ENCODE peak calls at places on chromosomes 16 and 17, in six cellular contexts. D, X, B, G, A and I are unnamed samples.

GRCh38 chr16:57091990-57092785 is at the start of gene CPNE2:
- DNase-seq in D (peak; percentile 92), X (peak; percentile 72), B (peak; percentile 20), G (peak; percentile 45), A (peak; percentile 66), I (no peak)

GRCh38 chr17:48052956-48053757 is 5.0 kb downstream of the NFE2L1 start:
- DNase-seq in D (no peak), X (no peak), B (no peak), G (no peak), A (peak; percentile 48), I (no peak)

GRCh38 chr17:19542247-19542646 is 8.6 kb downstream of the SLC47A1 start:
- DNase-seq in D (no peak), X (no peak), B (no peak), G (no peak), A (no peak), I (no peak)

GRCh38 chr17:58176200-58176599 is 9.4 kb downstream of the OR4D2 start:
- DNase-seq in D (no peak), X (no peak), B (no peak), G (no peak), A (no peak), I (no peak)

GRCh38 chr16:9438991-9439390 is 347.5 kb downstream of the HAPSTR1 start:
- DNase-seq in D (no peak), X (no peak), B (no peak), G (no peak), A (no peak), I (no peak)

GRCh38 chr17:1005361-1005946 is 8.5 kb downstream of the TIMM22 start:
- DNase-seq in D (no peak), X (no peak), B (peak; percentile 73), G (no peak), A (peak; percentile 63), I (no peak)

GRCh38 chr17:78617371-78618061 is 40.3 kb upstream of the DNAH17 start:
- DNase-seq in D (no peak), X (no peak), B (no peak), G (no peak), A (no peak), I (no peak)

GRCh38 chr16:27633221-27633620 is 83.3 kb downstream of the KATNIP start:
- DNase-seq in D (no peak), X (no peak), B (no peak), G (no peak), A (no peak), I (no peak)

GRCh38 chr16:71479420-71479819 is 9.7 kb downstream of the ZNF19 start:
- DNase-seq in D (peak; percentile 16), X (no peak), B (no peak), G (peak; percentile 53), A (no peak), I (peak; percentile 20)

GRCh38 chr17:48406936-48407567 is 23.0 kb downstream of the SKAP1 start:
- DNase-seq in D (no peak), X (no peak), B (no peak), G (no peak), A (no peak), I (no peak)

GRCh38 chr17:69594641-69595040 is 180.1 kb downstream of the MAP2K6 start:
- DNase-seq in D (no peak), X (no peak), B (no peak), G (no peak), A (no peak), I (no peak)

GRCh38 chr17:36864827-36865320 is 72.4 kb upstream of the LHX1 start:
- DNase-seq in D (no peak), X (no peak), B (no peak), G (no peak), A (no peak), I (peak; percentile 15)

GRCh38 chr17:78873519-78874340 is 29.3 kb downstream of the CEP295NL start:
- DNase-seq in D (no peak), X (no peak), B (peak; percentile 74), G (no peak), A (no peak), I (no peak)

GRCh38 chr17:752620-753219 is 656 bp upstream of the GEMIN4 start:
- DNase-seq in D (no peak), X (no peak), B (peak; percentile 49), G (peak; percentile 80), A (peak; percentile 70), I (no peak)

GRCh38 chr17:40986920-40987319 is 2.8 kb upstream of the KRT40 start:
- DNase-seq in D (no peak), X (no peak), B (no peak), G (no peak), A (no peak), I (no peak)

GRCh38 chr16:55502801-55503366 is 6.0 kb upstream of the LPCAT2 start:
- DNase-seq in D (no peak), X (no peak), B (peak; percentile 94), G (peak; percentile 32), A (peak; percentile 96), I (no peak)

GRCh38 chr16:56946767-56947603 is 14.8 kb upstream of the CETP start:
- DNase-seq in D (no peak), X (no peak), B (no peak), G (no peak), A (no peak), I (no peak)

GRCh38 chr17:51741447-51741846 is 417.1 kb downstream of the CA10 start:
- DNase-seq in D (no peak), X (no peak), B (no peak), G (no peak), A (no peak), I (no peak)

GRCh38 chr17:33972756-33973155 is 282.3 kb upstream of the CCL2 start:
- DNase-seq in D (no peak), X (no peak), B (no peak), G (no peak), A (no peak), I (no peak)

GRCh38 chr16:83995756-83996155 is 27.7 kb downstream of the NECAB2 start:
- DNase-seq in D (peak; percentile 75), X (peak; percentile 82), B (no peak), G (peak; percentile 74), A (peak; percentile 29), I (no peak)

GRCh38 chr16:85138825-85139627 is 26.8 kb upstream of the CIBAR2 start:
- DNase-seq in D (no peak), X (no peak), B (no peak), G (no peak), A (no peak), I (no peak)

GRCh38 chr16:73071131-73071940 is 23.4 kb upstream of the ZFHX3 start:
- DNase-seq in D (no peak), X (peak; percentile 70), B (peak; percentile 56), G (peak; percentile 89), A (peak; percentile 55), I (no peak)

GRCh38 chr16:11168386-11169065 is 87.5 kb downstream of the SOCS1 start:
- DNase-seq in D (no peak), X (no peak), B (no peak), G (no peak), A (no peak), I (no peak)

GRCh38 chr16:57256601-57257395 is 11.7 kb downstream of the ARL2BP start:
- DNase-seq in D (peak; percentile 39), X (no peak), B (no peak), G (no peak), A (no peak), I (no peak)

DNA sequence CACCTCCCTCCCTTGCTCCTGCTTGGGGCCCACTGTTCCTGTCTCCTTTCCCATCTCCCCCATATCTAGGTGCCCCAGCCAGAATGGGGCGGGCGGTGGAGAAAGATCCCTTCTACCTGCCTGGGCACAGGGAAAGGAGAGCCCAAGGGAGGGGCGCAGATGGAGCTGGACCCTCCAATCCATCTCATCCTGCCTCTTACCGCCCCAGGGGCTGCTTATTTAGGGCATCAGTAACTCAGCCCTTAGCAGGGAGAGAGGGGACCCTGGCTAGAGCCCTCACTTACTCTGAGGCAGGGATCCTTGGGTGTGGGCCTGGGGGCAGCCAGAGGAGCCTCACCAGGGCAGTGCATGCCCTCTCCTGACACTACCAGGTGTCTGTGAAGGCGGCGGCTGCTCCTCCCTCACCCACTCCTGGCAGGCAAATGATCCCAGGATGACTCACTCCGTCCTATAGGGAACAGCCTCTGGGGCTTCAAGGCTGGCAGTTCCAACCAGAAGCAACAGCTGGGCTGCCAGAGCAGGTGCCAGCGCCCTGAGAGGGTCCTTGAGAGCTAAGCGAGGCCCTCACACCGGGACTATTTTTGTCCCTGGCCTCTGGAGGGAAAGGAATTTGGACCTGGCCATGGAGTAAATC is 16.3 kb upstream of the BCAR1 start:
- DNase-seq in D (no peak), X (no peak), B (no peak), G (no peak), A (peak; percentile 86), I (no peak)
- H3K9ac ChIP-seq in D (no peak overlapping the region), X (no peak overlapping the region), B (no peak overlapping the region), G (no peak overlapping the region), A (no peak overlapping the region), I (peak overlapping the region; percentile 21)

GRCh38 chr17:16461606-16461866 is 30.5 kb downstream of the LRRC75A start:
- DNase-seq in D (no peak), X (no peak), B (no peak), G (no peak), A (no peak), I (no peak)

GRCh38 chr17:16464001-16464640 is 27.9 kb downstream of the LRRC75A start:
- DNase-seq in D (no peak), X (no peak), B (no peak), G (no peak), A (peak; percentile 37), I (no peak)

GRCh38 chr17:16462070-16462864 is 29.7 kb downstream of the LRRC75A start:
- DNase-seq in D (no peak), X (no peak), B (no peak), G (no peak), A (no peak), I (no peak)

GRCh38 chr17:16464641-16465312 is 27.2 kb downstream of the LRRC75A start:
- DNase-seq in D (no peak), X (no peak), B (no peak), G (peak; percentile 31), A (peak; percentile 56), I (no peak)

GRCh38 chr17:16463341-16464000 is 28.5 kb downstream of the LRRC75A start:
- DNase-seq in D (no peak), X (no peak), B (peak; percentile 26), G (peak; percentile 66), A (peak; percentile 93), I (no peak)
- H3K9ac ChIP-seq in D (no peak overlapping the region), X (no peak overlapping the region), B (no peak overlapping the region), G (no peak overlapping the region), A (no peak overlapping the region), I (no peak overlapping the region)

DNA sequence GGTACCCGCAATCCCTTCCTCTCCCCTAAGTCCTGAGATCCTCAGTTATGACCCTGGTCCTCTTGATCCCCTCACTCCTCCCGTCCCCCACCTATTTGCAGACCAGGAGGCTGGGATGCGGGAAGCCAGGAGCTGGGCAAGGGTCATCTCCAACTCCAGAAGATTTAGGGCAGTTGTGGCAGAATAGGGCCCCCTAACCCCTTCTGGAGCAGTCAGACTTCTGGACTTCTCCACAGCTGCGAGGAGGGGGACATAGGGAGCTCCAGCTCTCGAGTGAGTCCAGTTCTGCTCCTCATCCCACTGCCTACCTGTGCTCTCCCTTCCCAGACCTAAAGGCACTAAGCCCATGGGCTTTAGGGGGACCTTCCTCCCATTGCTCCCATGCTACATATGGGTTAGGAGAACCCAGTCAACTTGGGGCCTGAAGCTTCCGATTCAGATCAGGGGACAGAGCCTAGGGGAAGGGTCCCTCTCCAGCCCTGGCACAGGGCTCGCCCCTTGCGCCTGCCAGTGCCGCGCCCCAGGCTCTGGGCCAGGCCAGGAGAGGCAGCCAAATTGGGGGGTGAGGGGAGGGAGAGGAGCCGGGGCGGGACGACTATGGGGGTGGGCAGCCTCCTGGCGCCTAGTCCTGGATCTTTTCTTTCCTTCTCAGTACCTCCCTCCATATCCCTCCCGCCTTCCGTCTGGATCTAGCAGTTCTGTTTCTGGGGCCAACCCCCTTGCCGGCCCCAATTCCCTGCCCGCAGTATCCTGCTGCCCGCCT is 1.4 kb downstream of the WNK4 start:
- DNase-seq in D (no peak), X (no peak), B (no peak), G (no peak), A (no peak), I (no peak)
- H3K9ac ChIP-seq in D (peak overlapping the region; percentile 82), X (no peak overlapping the region), B (peak overlapping the region; percentile 85), G (no peak overlapping the region), A (peak overlapping the region; percentile 77), I (peak overlapping the region; percentile 87)

GRCh38 chr17:80793851-80794267 is 197.8 kb upstream of the CHMP6 start:
- DNase-seq in D (no peak), X (no peak), B (peak; percentile 39), G (no peak), A (no peak), I (no peak)
- H3K9ac ChIP-seq in D (no peak overlapping the region), X (no peak overlapping the region), B (peak overlapping the region; percentile 44), G (no peak overlapping the region), A (no peak overlapping the region), I (no peak overlapping the region)